ENCODE peak calls at places on chromosomes 11 and 22, in four cellular contexts. Y is AG04449, V is GM10248, L is AG09319. G is an unnamed sample.

GRCh38 chr11:75576445-75577049 is 14.5 kb downstream of the SERPINH1 start:
- DNase-seq in Y (no peak), V (peak), L (no peak), G (no peak)

GRCh38 chr22:49749885-49750510 is 77.7 kb downstream of the BRD1 start:
- DNase-seq in Y (no peak), V (no peak), L (no peak), G (no peak)

GRCh38 chr11:46903846-46904245 is 14.5 kb downstream of the LRP4 start:
- DNase-seq in Y (no peak), V (no peak), L (no peak), G (no peak)

GRCh38 chr11:43948341-43949185 is 6.1 kb downstream of the C11orf96 start:
- DNase-seq in Y (no peak), V (no peak), L (no peak), G (no peak)

GRCh38 chr11:71451596-71452353 is 1.2 kb upstream of the NADSYN1 start:
- DNase-seq in Y (no peak), V (no peak), L (no peak), G (no peak)

GRCh38 chr11:130634981-130635473 is 186.6 kb downstream of the ADAMTS15 start:
- DNase-seq in Y (no peak), V (no peak), L (no peak), G (no peak)

GRCh38 chr11:45176996-45177395 is 30.6 kb downstream of the PRDM11 start:
- DNase-seq in Y (no peak), V (no peak), L (no peak), G (no peak)

GRCh38 chr22:35476341-35476740 is 64.3 kb upstream of the RASD2 start:
- DNase-seq in Y (no peak), V (no peak), L (no peak), G (no peak)

GRCh38 chr22:31952094-31952401 is 7.7 kb downstream of the YWHAH start:
- DNase-seq in Y (no peak), V (no peak), L (no peak), G (no peak)
- TF ChIP-seq CTCF in Y (no peak), V (no peak), L (no peak), G (no peak)

GRCh38 chr22:38201371-38201717 is 450 bp upstream of the MAFF start:
- DNase-seq in Y (no peak), V (no peak), L (no peak), G (no peak)

GRCh38 chr22:38203855-38204497 is 2.2 kb downstream of the MAFF start:
- DNase-seq in Y (no peak), V (no peak), L (no peak), G (no peak)

GRCh38 chr22:38201718-38202436 is at the start of gene MAFF:
- DNase-seq in Y (peak), V (peak), L (peak), G (peak)

GRCh38 chr22:38203090-38203810 is 1.5 kb downstream of the MAFF start:
- DNase-seq in Y (no peak), V (no peak), L (no peak), G (no peak)

GRCh38 chr22:38202437-38203089 is 769 bp downstream of the MAFF start:
- DNase-seq in Y (no peak), V (no peak), L (peak), G (peak)
- TF ChIP-seq CTCF in Y (peak), V (no peak), L (no peak), G (no peak)

GRCh38 chr11:2426221-2426620 is 18.1 kb downstream of the TRPM5 start:
- DNase-seq in Y (no peak), V (no peak), L (no peak), G (no peak)
- TF ChIP-seq CTCF in Y (no peak), V (no peak), L (no peak), G (no peak)

GRCh38 chr11:48020092-48020755 is 39.9 kb downstream of the PTPRJ start:
- DNase-seq in Y (no peak), V (no peak), L (no peak), G (no peak)
- TF ChIP-seq CTCF in Y (no peak), V (peak), L (no peak), G (no peak)

G was measured in omental fat pad.